ENCODE peak calls at places on chromosomes 4 and X, in four cellular contexts. F is IMR-90, W is upper lobe of left lung, Z is cardiac muscle cell. K is an unnamed sample. For H3K27me3 and H3K36me3, the result is how much of the 10 kb centered on the place peaks cover.

GRCh38 chr4:121873604-121874003 is 3.3 kb upstream of the BBS7 start:
- DNase-seq in F (no peak), W (no peak), Z (no peak), K (no peak)

GRCh38 chr4:82044141-82044993 is 329.4 kb downstream of the HNRNPD start:
- DNase-seq in F (peak), W (peak), Z (peak), K (peak)

GRCh38 chr4:7296661-7297335 is 104.5 kb downstream of the SORCS2 start:
- DNase-seq in F (no peak), W (no peak), Z (no peak), K (no peak)

GRCh38 chrX:10904220-10904619 is 206.9 kb upstream of the HCCS start:
- DNase-seq in F (peak), W (no peak), Z (no peak), K (no peak)

GRCh38 chr4:184845367-184846011 is 19.7 kb upstream of the ACSL1 start:
- DNase-seq in F (peak), W (no peak), Z (no peak), K (no peak)

GRCh38 chr4:93658443-93658842 is 170.1 kb upstream of the ATOH1 start:
- DNase-seq in F (peak), W (no peak), Z (no peak), K (no peak)

GRCh38 chr4:163164591-163164990 is 2.1 kb downstream of the NAF1 start:
- DNase-seq in F (no peak), W (no peak), Z (no peak), K (no peak)

GRCh38 chrX:68146054-68146453 is 287.2 kb downstream of the OPHN1 start:
- DNase-seq in F (peak), W (no peak), Z (peak), K (no peak)

GRCh38 chr4:156638332-156638731 is 333.3 kb downstream of the PDGFC start:
- DNase-seq in F (peak), W (no peak), Z (no peak), K (no peak)

GRCh38 chrX:104568304-104568915 is 2.4 kb downstream of the IL1RAPL2 start:
- DNase-seq in F (no peak), W (no peak), Z (peak), K (no peak)

GRCh38 chr4:147362868-147363440 is 117.9 kb upstream of the EDNRA start:
- DNase-seq in F (peak), W (no peak), Z (peak), K (no peak)

GRCh38 chr4:81504685-81505598 is 33.2 kb upstream of the RASGEF1B start:
- DNase-seq in F (no peak), W (no peak), Z (no peak), K (peak)

GRCh38 chrX:17591741-17592110 is 145.6 kb upstream of the SCML1 start:
- DNase-seq in F (peak), W (no peak), Z (no peak), K (no peak)

GRCh38 chrX:31223817-31224216 is 152.0 kb upstream of the FTHL17 start:
- DNase-seq in F (peak), W (no peak), Z (no peak), K (no peak)

GRCh38 chrX:68421651-68422050 is 11.6 kb downstream of the OPHN1 start:
- DNase-seq in F (peak), W (no peak), Z (no peak), K (no peak)

DNA sequence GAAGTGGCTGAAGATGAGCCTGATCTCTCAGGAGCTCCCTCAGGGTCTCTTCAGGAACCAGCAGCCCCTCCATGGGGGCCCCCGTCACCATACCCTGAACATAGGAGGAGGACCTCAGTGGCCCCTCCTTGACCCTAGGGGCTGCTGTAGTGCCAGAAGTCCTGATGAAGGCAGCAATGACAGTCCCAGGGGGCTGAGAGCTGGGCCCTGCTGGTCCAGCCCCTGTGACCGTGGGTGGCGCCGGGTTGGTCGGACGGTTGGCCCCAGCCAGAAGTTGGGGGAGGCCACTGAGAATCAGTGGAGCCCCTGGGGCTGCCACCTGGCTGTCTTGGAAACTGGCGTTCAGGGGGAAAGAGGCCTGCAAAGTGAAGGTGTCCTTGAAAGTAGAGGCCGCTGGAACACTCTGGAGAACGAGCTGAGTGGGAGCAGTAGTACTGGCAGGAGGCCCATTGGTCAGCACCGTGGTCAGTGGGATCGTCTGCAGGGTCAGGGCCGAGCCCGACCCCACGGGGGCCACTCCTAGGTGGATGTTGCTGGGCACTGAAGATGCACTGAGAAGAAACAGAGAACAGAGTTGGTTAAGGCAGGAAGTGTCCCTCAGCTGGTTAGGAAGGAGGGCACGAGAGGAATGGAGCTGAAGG is 43.2 kb downstream of the ELF4 start:
- DNase-seq in F (no peak), W (no peak), Z (no peak), K (no peak)
- H3K27ac ChIP-seq in F (no peak), W (no peak), Z (no peak), K (no peak)

DNA sequence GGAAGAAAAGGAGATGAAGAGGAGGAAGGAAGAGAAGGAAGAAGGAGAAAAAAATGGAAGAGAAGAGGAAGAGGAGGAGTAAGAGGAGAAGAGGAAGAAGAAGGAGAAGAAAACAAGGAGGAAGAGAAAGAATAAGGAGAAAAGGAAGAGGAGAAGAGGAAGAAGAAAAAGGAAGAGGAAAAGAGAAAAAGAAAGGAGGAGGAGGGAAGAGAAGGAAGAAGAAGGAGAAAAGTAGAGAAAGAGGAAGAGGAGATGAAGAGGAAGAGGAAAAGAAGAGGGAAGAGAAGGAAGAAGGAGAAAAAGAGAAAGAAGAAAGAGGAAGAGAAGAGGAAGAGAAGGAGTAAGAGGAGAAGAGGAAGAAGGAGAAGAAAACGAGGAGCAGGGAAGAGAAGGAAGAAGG is 11.8 kb upstream of the LEF1 start:
- DNase-seq in F (no peak), W (no peak), Z (no peak), K (no peak)
- H3K27me3 ChIP-seq in F (under half), W (under half), Z (under half), K (under half)

GRCh38 chr4:170051402-170051801 is 25.2 kb upstream of the MFAP3L start:
- DNase-seq in F (no peak), W (no peak), Z (no peak), K (no peak)

GRCh38 chr4:170049793-170050192 is 23.6 kb upstream of the MFAP3L start:
- DNase-seq in F (no peak), W (no peak), Z (no peak), K (no peak)

GRCh38 chr4:170052919-170053318 is 26.7 kb upstream of the MFAP3L start:
- DNase-seq in F (no peak), W (no peak), Z (no peak), K (no peak)

GRCh38 chr4:170047774-170048354 is 21.7 kb upstream of the MFAP3L start:
- DNase-seq in F (peak), W (no peak), Z (peak), K (peak)
- H3K36me3 ChIP-seq in F (under half), W (under half), Z (under half), K (under half)

DNA sequence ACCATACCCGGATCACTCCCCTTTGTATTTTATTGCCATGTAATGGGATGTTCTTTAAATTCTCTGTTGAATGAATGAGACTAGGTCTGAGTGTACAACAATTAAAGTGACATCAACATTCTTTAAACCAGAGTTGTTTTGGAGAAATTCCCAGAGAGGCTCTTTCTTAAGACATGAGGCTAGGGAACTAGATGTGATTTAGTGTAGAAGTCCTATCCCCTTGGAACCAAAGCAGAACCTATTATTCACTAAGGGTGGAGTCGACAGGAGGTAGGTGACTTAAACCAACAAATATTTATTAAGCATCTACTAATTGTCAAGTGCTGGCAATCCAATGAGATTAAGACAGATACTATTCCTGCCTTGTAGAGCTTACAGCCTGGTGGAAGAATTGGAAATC is 1.7 kb downstream of the EIF1AX start:
- DNase-seq in F (peak), W (no peak), Z (no peak), K (no peak)
- H3K27ac ChIP-seq in F (no peak), W (no peak), Z (no peak), K (no peak)

GRCh38 chrX:12241026-12241425 is 102.8 kb downstream of the FRMPD4 start:
- DNase-seq in F (peak), W (no peak), Z (no peak), K (no peak)
- H3K27me3 ChIP-seq in F (under half), W (under half), Z (under half), K (under half)

GRCh38 chr4:67615119-67615518 is 56.6 kb downstream of the STAP1 start:
- DNase-seq in F (no peak), W (no peak), Z (no peak), K (no peak)
- H3K36me3 ChIP-seq in F (under half), W (under half), Z (under half), K (under half)